ENCODE peak calls at places on chromosome 19, in nine cellular contexts. S, L, C, F, G, V, X, K and Y are unnamed samples.

GRCh38 chr19:10334340-10335148 is 1.2 kb upstream of the RAVER1 start:
- DNase-seq in S (peak; percentile 96), K (peak; percentile 93), V (peak; percentile 98), L (peak; percentile 94), X (no peak), F (peak; percentile 98), C (peak; percentile 95), G (peak; percentile 98), Y (peak; percentile 67)

GRCh38 chr19:54574527-54575056 is 1.0 kb downstream of the LILRA2 start:
- DNase-seq in K (no peak), V (no peak), L (no peak), F (no peak), X (no peak), S (no peak), C (no peak), G (no peak), Y (no peak)

GRCh38 chr19:50645107-50645506 is 4.1 kb upstream of the C19orf81 start:
- DNase-seq in X (no peak), V (no peak), F (no peak), G (no peak), S (no peak), C (no peak), K (no peak), L (no peak), Y (no peak)

GRCh38 chr19:40424637-40425449 is 949 bp downstream of the SERTAD1 start:
- DNase-seq in F (peak; percentile 40), S (no peak), G (no peak), L (no peak), V (peak; percentile 21), X (no peak), C (peak; percentile 24), K (peak; percentile 18), Y (no peak)

GRCh38 chr19:45637890-45638667 is 1.1 kb downstream of the EML2 start:
- DNase-seq in X (no peak), L (no peak), V (peak; percentile 51), F (peak; percentile 83), C (no peak), G (no peak), K (peak; percentile 43), S (no peak), Y (no peak)

GRCh38 chr19:8517551-8518442 is 3.8 kb upstream of the ZNF414 start:
- DNase-seq in X (no peak), C (no peak), S (no peak), K (peak; percentile 84), V (peak; percentile 91), G (no peak), L (no peak), F (peak; percentile 82), Y (no peak)

GRCh38 chr19:33373701-33374405 is at the start of gene CEBPG:
- DNase-seq in V (peak; percentile 55), G (no peak), L (peak; percentile 59), F (peak; percentile 73), K (peak; percentile 77), C (peak; percentile 54), X (no peak), S (peak; percentile 67), Y (no peak)

GRCh38 chr19:54312436-54313362 is at the start of gene LILRA5:
- DNase-seq in L (peak; percentile 50), G (peak; percentile 27), X (no peak), S (peak; percentile 78), C (no peak), K (no peak), F (no peak), V (no peak), Y (no peak)

GRCh38 chr19:41399525-41399924 is 1.9 kb downstream of the BCKDHA start:
- DNase-seq in C (no peak), F (no peak), K (no peak), L (no peak), V (no peak), S (no peak), G (no peak), X (no peak), Y (no peak)

GRCh38 chr19:7500811-7501450 is 12.1 kb upstream of the PEX11G start:
- DNase-seq in S (peak; percentile 59), L (no peak), G (peak; percentile 80), K (no peak), F (no peak), V (peak; percentile 51), C (no peak), X (no peak), Y (peak; percentile 80)

GRCh38 chr19:44874317-44874716 is 16.7 kb upstream of the TOMM40 start:
- DNase-seq in V (no peak), K (no peak), L (no peak), X (no peak), G (no peak), S (no peak), C (no peak), F (no peak), Y (no peak)

GRCh38 chr19:7554990-7555864 is 19.7 kb downstream of the PNPLA6 start:
- DNase-seq in X (no peak), K (no peak), F (no peak), L (no peak), C (no peak), S (peak; percentile 61), G (no peak), V (peak; percentile 9), Y (no peak)

GRCh38 chr19:31419871-31420430 is 70.7 kb upstream of the TSHZ3 start:
- DNase-seq in K (no peak), S (no peak), L (no peak), G (no peak), V (no peak), X (no peak), C (no peak), F (no peak), Y (no peak)

GRCh38 chr19:2853015-2853606 is 11.8 kb downstream of the ZNF555 start:
- DNase-seq in K (no peak), X (no peak), F (no peak), L (no peak), V (no peak), S (no peak), G (no peak), C (no peak), Y (no peak)

GRCh38 chr19:49331616-49332055 is 3.6 kb upstream of the CD37 start:
- DNase-seq in G (no peak), C (peak; percentile 42), L (no peak), K (peak; percentile 37), F (peak; percentile 69), X (peak; percentile 76), S (no peak), V (peak; percentile 59), Y (no peak)

GRCh38 chr19:18473003-18473705 is 35.2 kb upstream of the ISYNA1 start:
- DNase-seq in G (no peak), K (no peak), S (no peak), F (no peak), C (no peak), L (no peak), V (no peak), X (no peak), Y (no peak)

GRCh38 chr19:30755581-30755980 is 383.4 kb downstream of the ZNF536 start:
- DNase-seq in X (no peak), C (no peak), K (no peak), S (no peak), L (no peak), G (no peak), F (no peak), V (no peak), Y (no peak)

GRCh38 chr19:2215281-2215751 is 20.8 kb downstream of the PLEKHJ1 start:
- DNase-seq in S (no peak), K (no peak), L (no peak), G (no peak), F (no peak), V (no peak), C (no peak), X (no peak), Y (no peak)

GRCh38 chr19:8004723-8005513 is 523 bp downstream of the ELAVL1 start:
- DNase-seq in C (peak; percentile 12), F (peak; percentile 50), L (no peak), G (no peak), K (peak; percentile 27), V (peak; percentile 40), S (no peak), X (no peak), Y (no peak)

GRCh38 chr19:23093832-23094231 is 23.0 kb upstream of the ZNF730 start:
- DNase-seq in K (no peak), S (no peak), G (no peak), L (no peak), F (no peak), X (no peak), C (no peak), V (no peak), Y (no peak)
- TF ChIP-seq CTCF in K (no peak), S (no peak), G (no peak), L (no peak), F (no peak), X (no peak), C (no peak), V (no peak), Y (no peak)

GRCh38 chr19:13162749-13163608 is 12.8 kb downstream of the IER2 start:
- DNase-seq in L (peak; percentile 97), G (peak; percentile 99), X (peak; percentile 93), S (peak; percentile 98), K (peak; percentile 98), F (peak; percentile 99), C (peak; percentile 97), V (peak; percentile 98), Y (peak; percentile 73)
- TF ChIP-seq CTCF in L (no peak), G (no peak), X (no peak), S (no peak), K (no peak), F (no peak), C (no peak), V (no peak), Y (no peak)

GRCh38 chr19:12733369-12733896 is 1.1 kb downstream of the TRIR start:
- DNase-seq in L (no peak), S (no peak), X (no peak), C (no peak), K (peak; percentile 51), F (peak; percentile 55), G (no peak), V (peak; percentile 59), Y (no peak)
- TF ChIP-seq CTCF in L (no peak), S (no peak), X (peak; percentile 67), C (peak; percentile 38), K (peak; percentile 37), F (peak; percentile 37), G (no peak), V (peak; percentile 54), Y (peak; percentile 46)

GRCh38 chr19:29415507-29415906 is 110.3 kb upstream of the VSTM2B start:
- DNase-seq in G (no peak), C (no peak), V (no peak), L (no peak), X (no peak), S (no peak), K (no peak), F (no peak), Y (no peak)
- TF ChIP-seq CTCF in G (no peak), C (no peak), V (no peak), L (no peak), X (no peak), S (no peak), K (no peak), F (no peak), Y (no peak)

DNA sequence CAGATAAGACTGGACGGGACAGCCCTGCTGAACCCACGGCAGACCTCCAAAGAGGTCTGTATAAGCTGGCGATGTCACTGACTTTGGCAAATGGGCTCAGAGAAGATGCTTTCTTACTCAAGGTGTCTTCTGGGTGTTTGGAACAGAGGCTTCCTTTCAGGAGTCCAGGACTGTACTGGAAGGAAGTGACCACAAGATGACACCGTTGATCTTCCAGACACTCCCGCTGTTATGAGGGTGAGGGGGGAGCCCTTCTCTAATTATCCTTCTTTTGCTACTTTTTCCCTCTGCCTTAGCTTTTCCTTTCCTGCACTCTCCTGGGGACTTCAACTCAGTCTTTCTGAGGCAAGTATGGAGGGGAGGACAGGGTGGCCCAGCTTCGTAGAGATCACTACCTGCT is 65.2 kb upstream of the ZNF599 start:
- DNase-seq in L (no peak), C (no peak), V (peak; percentile 14), X (no peak), F (peak; percentile 40), G (no peak), S (no peak), K (no peak), Y (peak; percentile 44)
- TF ChIP-seq CTCF in L (no peak), C (peak; percentile 9), V (no peak), X (no peak), F (no peak), G (no peak), S (no peak), K (peak; percentile 12), Y (peak; percentile 54)